ENCODE peak calls at places on chromosomes 12 and 14, in ten cellular contexts. I is iPS-NIHi11; L is NCI-H187 treated with DMSO at 0.1 percent for 48 hours; A is naive thymus-derived CD4-positive, alpha-beta T cell; Z is activated CD8-positive, alpha-beta T cell treated with anti-CD3 and anti-CD28 coated beads, Interleukin-2, amount 10 ng/mL, durations not matched to agents 7 days and 5 days; Y is skeletal muscle cell; D is SW 1271; X is HFF-Myc; F is psoas muscle; U is GM12892. V is an unnamed sample.

GRCh38 chr12:8697120-8697475 is 693 bp upstream of the RIMKLB start:
- DNase-seq in X (no peak), Z (peak), U (no peak), D (peak), L (no peak), Y (no peak), I (no peak), F (no peak), A (peak), V (peak)

GRCh38 chr14:87896393-87897380 is 96.3 kb downstream of the GALC start:
- DNase-seq in A (no peak), L (peak), I (peak), Z (peak), D (peak), X (peak), Y (peak), U (no peak), F (no peak), V (no peak)

GRCh38 chr12:2858944-2859352 is 2.1 kb upstream of the TEX52 start:
- DNase-seq in L (no peak), F (no peak), X (no peak), A (no peak), Z (no peak), Y (no peak), I (no peak), U (no peak), D (no peak), V (no peak)

GRCh38 chr14:61543946-61544345 is 151.4 kb upstream of the HIF1A start:
- DNase-seq in A (no peak), X (no peak), Y (no peak), Z (no peak), U (no peak), L (no peak), I (no peak), D (no peak), F (no peak), V (no peak)

GRCh38 chr14:94483729-94484275 is 7.8 kb upstream of the SERPINA9 start:
- DNase-seq in A (no peak), F (no peak), Y (no peak), D (no peak), I (no peak), X (no peak), Z (no peak), U (no peak), L (no peak), V (no peak)

GRCh38 chr14:105465209-105466031 is 9.2 kb upstream of the CRIP2 start:
- DNase-seq in D (peak), A (no peak), L (no peak), Y (no peak), I (peak), Z (no peak), F (no peak), X (no peak), U (no peak), V (no peak)

GRCh38 chr14:105060751-105061427 is 4.3 kb downstream of the GPR132 start:
- DNase-seq in D (no peak), L (no peak), A (peak), F (peak), Z (peak), U (no peak), I (peak), X (no peak), Y (no peak), V (peak)

GRCh38 chr12:52391618-52392002 is 6.2 kb upstream of the KRT84 start:
- DNase-seq in X (no peak), L (no peak), Y (no peak), A (no peak), U (no peak), D (no peak), F (peak), I (no peak), Z (no peak), V (no peak)

GRCh38 chr14:20661197-20661596 is 19.7 kb upstream of the OR6S1 start:
- DNase-seq in F (no peak), X (no peak), Z (no peak), Y (no peak), I (no peak), U (no peak), A (no peak), D (no peak), L (no peak), V (no peak)

GRCh38 chr14:23089498-23090253 is 5.3 kb downstream of the ACIN1 start:
- DNase-seq in D (no peak), U (no peak), A (no peak), L (no peak), I (no peak), Y (no peak), Z (no peak), X (no peak), F (no peak), V (no peak)

GRCh38 chr12:52740591-52740990 is 36.6 kb downstream of the KRT76 start:
- DNase-seq in I (no peak), U (no peak), Z (no peak), D (no peak), X (no peak), A (no peak), Y (no peak), L (no peak), F (no peak), V (no peak)

GRCh38 chr12:108148521-108149074 is 19.5 kb downstream of the WSCD2 start:
- DNase-seq in F (no peak), X (no peak), Z (no peak), D (no peak), Y (no peak), L (no peak), U (no peak), I (no peak), A (no peak), V (no peak)

GRCh38 chr14:58663494-58664111 is 25.8 kb downstream of the DACT1 start:
- DNase-seq in I (no peak), F (no peak), Z (no peak), A (no peak), D (no peak), U (no peak), Y (peak), L (peak), X (peak), V (no peak)

GRCh38 chr14:99383457-99384428 is 96.9 kb downstream of the SETD3 start:
- DNase-seq in L (no peak), Y (no peak), F (no peak), A (no peak), D (no peak), I (peak), U (no peak), Z (no peak), X (no peak), V (no peak)

V was measured in central memory CD4-positive, alpha-beta T cell.